ENCODE peak calls at places on chromosome 17, in nine cellular contexts. K, R, W, Z, D, V, C, L and H are unnamed samples.
A peak's percentile ranks its signal among the peaks of the same experiment; 100 is the strongest.

GRCh38 chr17:10793256-10793655 is 10.6 kb downstream of the TMEM238L start:
- DNase-seq in K (no peak), R (no peak), W (no peak), Z (no peak), D (no peak), V (no peak), C (no peak), L (no peak), H (no peak)

GRCh38 chr17:3030096-3030495 is 33.3 kb downstream of the OR1D5 start:
- DNase-seq in K (peak; percentile 87), R (no peak), W (peak; percentile 39), Z (peak; percentile 23), D (no peak), V (no peak), C (peak; percentile 35), L (peak; percentile 97), H (no peak)

GRCh38 chr17:77451894-77452852 is 311.4 kb downstream of the SEC14L1 start:
- DNase-seq in K (peak; percentile 67), R (no peak), W (no peak), Z (peak; percentile 68), D (no peak), V (peak; percentile 60), C (peak; percentile 71), L (peak; percentile 75), H (no peak)

GRCh38 chr17:5237541-5238016 is 2.9 kb upstream of the SCIMP start:
- DNase-seq in K (peak; percentile 75), R (no peak), W (peak; percentile 72), Z (peak; percentile 58), D (peak; percentile 56), V (peak; percentile 96), C (peak; percentile 30), L (peak; percentile 65), H (peak; percentile 69)

GRCh38 chr17:19017804-19018599 is 13.4 kb upstream of the FAM83G start:
- DNase-seq in K (no peak), R (no peak), W (peak; percentile 35), Z (no peak), D (no peak), V (peak; percentile 14), C (no peak), L (no peak), H (no peak)

GRCh38 chr17:21466550-21466949 is 90.4 kb downstream of the KCNJ12 start:
- DNase-seq in K (no peak), R (no peak), W (no peak), Z (no peak), D (no peak), V (no peak), C (no peak), L (no peak), H (no peak)

GRCh38 chr17:79168486-79169055 is 93.9 kb downstream of the ENGASE start:
- DNase-seq in K (no peak), R (no peak), W (no peak), Z (no peak), D (no peak), V (no peak), C (no peak), L (no peak), H (no peak)

GRCh38 chr17:488993-489757 is 136.6 kb upstream of the RPH3AL start:
- DNase-seq in K (no peak), R (no peak), W (peak; percentile 55), Z (no peak), D (no peak), V (peak; percentile 41), C (no peak), L (peak; percentile 32), H (no peak)

GRCh38 chr17:16302856-16303255 is 50.4 kb downstream of the CENPV start:
- DNase-seq in K (no peak), R (no peak), W (no peak), Z (no peak), D (no peak), V (no peak), C (no peak), L (no peak), H (no peak)

GRCh38 chr17:16304832-16305231 is 48.4 kb downstream of the CENPV start:
- DNase-seq in K (peak; percentile 51), R (no peak), W (no peak), Z (no peak), D (no peak), V (peak; percentile 57), C (no peak), L (peak; percentile 51), H (no peak)

GRCh38 chr17:16298140-16298662 is 55.1 kb downstream of the CENPV start:
- DNase-seq in K (no peak), R (no peak), W (no peak), Z (no peak), D (no peak), V (no peak), C (no peak), L (no peak), H (no peak)

GRCh38 chr17:16300554-16300953 is 52.7 kb downstream of the CENPV start:
- DNase-seq in K (no peak), R (no peak), W (no peak), Z (no peak), D (no peak), V (no peak), C (no peak), L (no peak), H (no peak)

DNA sequence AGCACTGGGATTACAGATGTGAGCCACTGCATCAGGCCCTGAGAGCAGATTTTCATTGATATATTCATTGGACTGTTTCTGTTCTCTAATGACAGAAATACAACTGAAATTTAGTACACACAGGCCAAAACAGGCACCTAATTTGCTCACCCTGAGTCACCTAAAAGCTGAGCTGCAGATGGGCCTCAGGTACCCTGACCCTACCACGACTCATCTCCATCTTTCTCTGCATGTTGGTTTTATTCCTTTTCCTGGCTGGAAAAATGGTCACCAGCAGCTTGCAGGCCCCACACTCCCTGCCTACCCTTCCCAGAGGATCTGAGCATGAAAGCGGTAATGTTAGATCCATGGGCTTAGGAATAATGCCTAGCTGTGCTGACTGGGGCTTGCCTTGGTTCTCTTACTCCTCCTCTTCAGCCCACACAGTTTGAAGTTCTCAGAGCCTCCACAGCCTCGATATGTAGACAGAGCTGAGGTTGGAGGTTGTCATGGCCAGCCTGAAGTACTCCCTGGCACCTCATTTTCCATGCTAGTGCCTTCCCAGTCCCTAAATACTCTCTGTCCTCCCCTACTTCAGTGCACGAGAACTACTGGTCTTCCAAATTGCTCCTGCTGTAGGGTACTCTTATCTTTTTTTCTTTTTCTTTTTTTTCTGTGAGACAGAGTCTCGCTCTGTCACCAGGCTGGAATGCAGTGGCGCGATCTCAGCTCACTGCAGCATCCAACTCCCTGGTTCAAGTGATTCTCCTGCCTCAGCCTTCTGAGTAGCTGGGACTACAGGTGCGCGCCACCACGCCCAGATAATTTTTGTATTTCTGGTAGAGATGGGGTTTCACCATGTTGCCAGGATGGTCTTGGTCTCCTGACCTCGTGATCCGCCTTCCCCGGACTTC is 51.1 kb downstream of the CENPV start:
- DNase-seq in K (peak; percentile 33), R (no peak), W (no peak), Z (no peak), D (no peak), V (no peak), C (no peak), L (no peak), H (no peak)
- TF ChIP-seq CTCF in K (no peak), R (no peak), W (no peak), Z (no peak), D (no peak), V (no peak), C (no peak), L (no peak), H (no peak)

GRCh38 chr17:76154935-76155845 is 14.1 kb upstream of the FOXJ1 start:
- DNase-seq in K (no peak), R (no peak), W (no peak), Z (no peak), D (no peak), V (no peak), C (no peak), L (no peak), H (no peak)

GRCh38 chr17:76152580-76152979 is 11.5 kb upstream of the FOXJ1 start:
- DNase-seq in K (no peak), R (no peak), W (no peak), Z (no peak), D (no peak), V (no peak), C (no peak), L (no peak), H (no peak)

GRCh38 chr17:76154292-76154691 is 13.2 kb upstream of the FOXJ1 start:
- DNase-seq in K (no peak), R (no peak), W (no peak), Z (no peak), D (no peak), V (no peak), C (no peak), L (no peak), H (no peak)

GRCh38 chr17:76153202-76153601 is 12.2 kb upstream of the FOXJ1 start:
- DNase-seq in K (no peak), R (no peak), W (no peak), Z (no peak), D (no peak), V (no peak), C (no peak), L (no peak), H (no peak)

GRCh38 chr17:76153640-76154039 is 12.6 kb upstream of the FOXJ1 start:
- DNase-seq in K (peak; percentile 18), R (no peak), W (no peak), Z (no peak), D (no peak), V (no peak), C (no peak), L (peak; percentile 32), H (no peak)
- TF ChIP-seq CTCF in K (peak; percentile 20), R (no peak), W (no peak), Z (no peak), D (no peak), V (peak; percentile 51), C (no peak), L (peak; percentile 19), H (no peak)

DNA sequence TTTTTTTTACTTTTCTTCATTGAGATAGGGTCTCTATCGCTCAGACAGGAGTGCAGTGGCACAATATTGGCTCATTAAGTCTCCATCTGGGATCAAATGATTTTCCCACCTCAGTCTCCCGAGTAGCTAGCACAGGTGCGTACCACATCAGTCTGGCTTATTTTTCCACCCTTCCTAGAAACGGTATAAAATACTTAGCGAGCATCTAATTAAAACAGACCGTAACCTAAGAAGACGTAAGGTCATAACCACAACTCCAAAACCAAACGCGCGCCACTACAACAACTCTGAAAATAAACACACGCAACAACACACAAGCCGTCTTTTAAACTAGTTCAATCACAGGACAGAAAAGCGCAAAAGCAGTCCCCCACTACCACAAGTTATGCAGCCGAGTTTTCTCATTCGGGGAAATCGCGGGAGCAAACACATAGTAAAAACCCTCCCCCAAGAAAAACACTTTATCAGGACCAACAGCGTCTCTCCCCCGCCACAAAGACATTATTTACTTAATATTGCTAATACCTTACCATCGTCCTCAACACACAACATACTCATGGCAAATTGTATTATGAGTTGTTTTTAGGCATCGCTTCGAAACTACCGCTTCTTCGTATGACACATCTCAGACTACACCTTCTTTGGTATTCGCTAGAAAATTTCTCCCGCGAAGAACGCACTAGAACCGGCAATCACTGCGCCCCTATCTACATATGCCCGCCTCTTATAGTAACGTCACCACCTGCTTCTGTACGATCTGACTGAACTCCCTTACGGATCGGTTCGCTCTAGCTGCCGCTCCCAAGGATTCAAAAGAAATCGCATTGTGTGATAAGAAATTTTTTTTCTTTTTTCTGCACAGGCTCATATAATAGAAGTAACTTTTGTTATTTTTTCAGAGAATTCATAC is 32.8 kb downstream of the TEX14 start:
- DNase-seq in K (peak; percentile 97), R (peak; percentile 56), W (peak; percentile 55), Z (peak; percentile 54), D (peak; percentile 89), V (peak; percentile 92), C (peak; percentile 92), L (peak; percentile 99), H (peak; percentile 87)
- TF ChIP-seq CTCF in K (no peak), R (no peak), W (no peak), Z (no peak), D (no peak), V (no peak), C (no peak), L (no peak), H (no peak)

GRCh38 chr17:50966163-50966666 is 100.1 kb upstream of the TOB1 start:
- DNase-seq in K (no peak), R (no peak), W (no peak), Z (no peak), D (no peak), V (no peak), C (no peak), L (no peak), H (no peak)
- TF ChIP-seq CTCF in K (no peak), R (no peak), W (no peak), Z (no peak), D (no peak), V (no peak), C (no peak), L (no peak), H (no peak)